ENCODE peak calls at places on chromosomes 7 and 10, in ten cellular contexts. R is IMR-90; T is cardiac muscle cell; U is endothelial cell of umbilical vein; C is spleen; B is CD8-positive, alpha-beta memory T cell; Y is HCT116; Z is tibial artery; M is transverse colon; L is colonic mucosa. A is an unnamed sample. For H3K4me1, the result is how much of the 10 kb centered on the place peaks cover.

GRCh38 chr7:136687693-136688322 is 180.6 kb upstream of the CHRM2 start:
- DNase-seq in R (peak), T (no peak), U (peak), C (no peak), B (no peak), Y (no peak), Z (no peak), M (no peak), L (no peak), A (no peak)

GRCh38 chr10:29735628-29736324 is 101.0 kb upstream of the SVIL start:
- DNase-seq in R (peak), T (peak), U (peak), C (peak), B (peak), Y (peak), Z (peak), M (peak), L (peak), A (peak)

GRCh38 chr10:99234739-99235468 is 748 bp downstream of the HPSE2 start:
- DNase-seq in R (peak), T (no peak), U (no peak), C (no peak), B (no peak), Y (no peak), Z (no peak), M (no peak), L (no peak), A (no peak)

GRCh38 chr7:102322202-102322715 is 34.0 kb downstream of the SPDYE6 start:
- DNase-seq in R (no peak), T (no peak), U (no peak), C (peak), B (no peak), Y (no peak), Z (no peak), M (no peak), L (peak), A (no peak)

GRCh38 chr7:617614-618538 is 98.2 kb upstream of the PDGFA start:
- DNase-seq in R (no peak), T (no peak), U (no peak), C (peak), B (no peak), Y (no peak), Z (no peak), M (peak), L (peak), A (peak)

GRCh38 chr10:23512355-23513058 is 73.6 kb downstream of the OTUD1 start:
- DNase-seq in R (peak), T (no peak), U (no peak), C (no peak), B (no peak), Y (peak), Z (no peak), M (no peak), L (no peak), A (no peak)

GRCh38 chr10:45652511-45652910 is 20.1 kb downstream of the ZFAND4 start:
- DNase-seq in R (no peak), T (no peak), U (no peak), C (no peak), B (no peak), Y (no peak), Z (no peak), M (no peak), L (no peak), A (no peak)

GRCh38 chr7:101058355-101058754 is 26.9 kb upstream of the TRIM56 start:
- DNase-seq in R (peak), T (peak), U (peak), C (peak), B (peak), Y (peak), Z (peak), M (peak), L (peak), A (peak)

GRCh38 chr10:59595584-59595983 is 114.1 kb downstream of the SLC16A9 start:
- DNase-seq in R (no peak), T (no peak), U (no peak), C (no peak), B (no peak), Y (no peak), Z (no peak), M (no peak), L (no peak), A (no peak)

DNA sequence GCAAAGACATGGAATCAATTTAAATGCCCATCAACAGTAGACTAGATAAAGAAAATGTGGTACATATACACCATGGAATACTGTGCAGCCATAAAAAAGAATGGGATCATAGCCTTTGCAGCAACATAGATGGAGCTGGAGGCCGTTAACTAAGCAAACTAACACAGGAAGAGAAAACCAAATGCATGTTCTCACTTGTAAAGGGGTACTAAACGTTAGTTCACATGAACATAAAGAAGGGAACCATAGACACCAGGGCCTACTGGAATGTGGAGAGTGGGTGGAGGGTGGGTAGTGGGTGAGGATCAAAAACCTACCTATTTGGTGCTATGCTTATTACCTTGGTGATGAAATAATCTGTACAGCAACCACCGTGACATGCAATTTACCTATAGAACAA is 78.4 kb upstream of the GSDME start:
- DNase-seq in R (no peak), T (no peak), U (no peak), C (no peak), B (no peak), Y (no peak), Z (no peak), M (no peak), L (no peak), A (no peak)
- H3K27ac ChIP-seq in R (no peak), T (no peak), U (no peak), C (peak), B (no peak), Y (no peak), Z (no peak), M (peak), L (peak), A (peak)

GRCh38 chr10:6053303-6053702 is 8.9 kb downstream of the IL2RA start:
- DNase-seq in R (no peak), T (no peak), U (no peak), C (no peak), B (no peak), Y (no peak), Z (no peak), M (no peak), L (no peak), A (no peak)

GRCh38 chr10:6054884-6055283 is 7.3 kb downstream of the IL2RA start:
- DNase-seq in R (no peak), T (no peak), U (no peak), C (no peak), B (no peak), Y (no peak), Z (no peak), M (no peak), L (peak), A (peak)

GRCh38 chr10:6053816-6054581 is 8.2 kb downstream of the IL2RA start:
- DNase-seq in R (no peak), T (no peak), U (no peak), C (peak), B (no peak), Y (no peak), Z (peak), M (peak), L (peak), A (peak)

GRCh38 chr10:6056411-6057135 is 5.6 kb downstream of the IL2RA start:
- DNase-seq in R (no peak), T (no peak), U (no peak), C (no peak), B (no peak), Y (no peak), Z (no peak), M (no peak), L (no peak), A (peak)

DNA sequence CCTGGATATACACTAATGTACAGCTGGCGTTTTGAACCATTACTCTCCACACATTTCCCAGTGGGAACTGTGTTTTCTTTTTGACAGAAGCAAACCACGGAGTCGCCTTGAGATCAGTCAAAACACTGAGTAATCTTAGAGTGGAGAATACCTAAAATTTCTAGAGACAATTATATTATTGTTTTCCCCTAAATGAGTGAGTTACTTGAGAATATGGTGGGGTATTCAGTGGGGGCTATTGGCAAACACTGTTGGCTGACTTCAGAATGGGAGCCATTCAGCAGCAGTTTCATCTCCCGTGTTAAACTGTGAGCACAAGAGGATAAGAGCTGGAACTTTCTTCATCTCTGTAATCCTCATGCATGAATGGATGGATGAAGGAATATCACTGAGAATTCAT is 6.2 kb downstream of the IL2RA start:
- DNase-seq in R (no peak), T (no peak), U (no peak), C (no peak), B (no peak), Y (no peak), Z (no peak), M (no peak), L (no peak), A (no peak)
- H3K4me1 ChIP-seq in R (under half), T (under half), U (under half), C (half or more), B (under half), Y (under half), Z (under half), M (under half), L (under half), A (under half)

GRCh38 chr7:55563596-55564325 is 8.5 kb downstream of the VOPP1 start:
- DNase-seq in R (no peak), T (no peak), U (no peak), C (no peak), B (no peak), Y (no peak), Z (no peak), M (no peak), L (no peak), A (no peak)
- H3K27ac ChIP-seq in R (no peak), T (no peak), U (no peak), C (no peak), B (no peak), Y (no peak), Z (no peak), M (no peak), L (no peak), A (no peak)

GRCh38 chr7:17230099-17230807 is 68.2 kb upstream of the AHR start:
- DNase-seq in R (no peak), T (no peak), U (no peak), C (no peak), B (no peak), Y (no peak), Z (no peak), M (no peak), L (no peak), A (no peak)
- H3K4me1 ChIP-seq in R (under half), T (under half), U (under half), C (under half), B (under half), Y (under half), Z (under half), M (under half), L (under half), A (under half)

GRCh38 chr10:73818402-73818801 is 7.0 kb upstream of the NDST2 start:
- DNase-seq in R (no peak), T (no peak), U (no peak), C (peak), B (no peak), Y (no peak), Z (no peak), M (no peak), L (no peak), A (peak)
- H3K27ac ChIP-seq in R (no peak), T (no peak), U (no peak), C (peak), B (no peak), Y (no peak), Z (peak), M (no peak), L (no peak), A (no peak)

GRCh38 chr7:47846117-47846836 is 102.0 kb downstream of the PKD1L1 start:
- DNase-seq in R (peak), T (no peak), U (peak), C (no peak), B (no peak), Y (peak), Z (no peak), M (no peak), L (no peak), A (no peak)

GRCh38 chr7:47839381-47839780 is 108.9 kb downstream of the PKD1L1 start:
- DNase-seq in R (no peak), T (no peak), U (no peak), C (no peak), B (no peak), Y (no peak), Z (no peak), M (no peak), L (no peak), A (no peak)

GRCh38 chr7:47843291-47843690 is 105.0 kb downstream of the PKD1L1 start:
- DNase-seq in R (no peak), T (no peak), U (no peak), C (no peak), B (no peak), Y (no peak), Z (no peak), M (no peak), L (no peak), A (no peak)

GRCh38 chr7:47847207-47847606 is 101.1 kb downstream of the PKD1L1 start:
- DNase-seq in R (no peak), T (no peak), U (no peak), C (no peak), B (no peak), Y (no peak), Z (no peak), M (no peak), L (no peak), A (no peak)

DNA sequence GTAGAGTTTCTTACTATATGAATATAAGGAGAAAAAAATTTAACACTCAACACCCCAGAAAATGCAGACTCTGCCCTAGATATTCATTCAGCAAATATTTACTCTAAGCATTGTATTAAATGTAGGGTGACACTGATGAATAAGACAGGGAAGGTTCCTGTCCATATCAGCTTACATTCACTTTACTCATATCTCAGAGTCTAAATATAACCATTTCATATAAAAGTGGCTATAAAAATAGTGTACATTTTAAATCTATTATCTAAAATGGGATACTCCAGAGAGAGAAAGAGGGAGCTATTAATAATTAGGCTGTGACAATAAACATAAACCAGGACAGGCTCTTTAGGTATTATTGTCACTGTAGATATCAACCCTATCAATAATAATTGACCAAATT is 104.0 kb downstream of the PKD1L1 start:
- DNase-seq in R (no peak), T (no peak), U (no peak), C (no peak), B (no peak), Y (no peak), Z (no peak), M (no peak), L (no peak), A (no peak)
- H3K4me1 ChIP-seq in R (under half), T (under half), U (under half), C (under half), B (under half), Y (under half), Z (under half), M (under half), L (under half), A (under half)

DNA sequence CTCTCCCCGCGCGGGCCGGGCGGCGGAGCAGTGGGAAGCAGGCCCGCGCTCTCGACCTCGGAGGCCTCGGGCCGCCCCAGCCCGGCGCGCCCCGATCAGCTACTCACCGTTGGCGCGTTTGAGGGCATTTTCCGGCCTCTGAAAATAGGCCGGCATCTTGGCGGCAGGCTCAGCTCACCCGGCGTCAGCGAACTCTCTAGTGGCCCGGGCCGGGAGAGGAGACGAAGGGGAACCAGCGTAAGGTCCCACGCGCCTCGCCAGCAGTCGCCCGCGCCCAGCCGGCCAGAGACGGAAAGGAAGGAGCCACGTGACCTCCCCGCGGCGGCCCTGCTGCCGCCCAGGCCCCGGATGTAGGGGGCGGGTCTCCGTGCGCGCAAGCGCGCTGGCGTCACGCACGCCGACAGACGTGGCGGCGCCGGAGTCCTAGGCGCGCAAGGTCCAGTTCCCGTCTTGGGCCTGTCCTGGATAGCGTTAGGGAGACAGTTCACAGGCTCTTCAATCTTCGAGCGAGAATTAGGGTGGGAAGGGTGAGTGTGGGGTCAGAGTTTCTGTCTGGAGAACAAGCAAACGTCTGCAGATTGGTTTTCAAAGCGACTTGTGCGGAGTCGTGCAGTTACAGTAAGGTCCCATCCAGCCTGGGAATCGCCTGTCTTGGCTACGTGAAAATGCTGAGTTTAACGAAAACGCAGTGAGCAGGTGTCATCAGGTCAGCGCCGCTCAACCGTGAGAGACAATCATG is at the start of gene EIF3A:
- DNase-seq in R (peak), T (peak), U (peak), C (peak), B (peak), Y (peak), Z (peak), M (peak), L (peak), A (peak)
- H3K27ac ChIP-seq in R (peak), T (peak), U (peak), C (peak), B (peak), Y (peak), Z (peak), M (peak), L (peak), A (peak)

GRCh38 chr10:28532223-28532508 is 752 bp upstream of the WAC start:
- DNase-seq in R (no peak), T (no peak), U (no peak), C (no peak), B (no peak), Y (no peak), Z (peak), M (no peak), L (peak), A (no peak)

GRCh38 chr10:28535846-28536245 is 2.9 kb downstream of the WAC start:
- DNase-seq in R (no peak), T (no peak), U (no peak), C (no peak), B (no peak), Y (no peak), Z (no peak), M (no peak), L (no peak), A (no peak)

GRCh38 chr10:28533315-28533564 is 322 bp downstream of the WAC start:
- DNase-seq in R (no peak), T (no peak), U (no peak), C (no peak), B (no peak), Y (no peak), Z (no peak), M (no peak), L (no peak), A (no peak)

GRCh38 chr10:28532509-28533314 is at the start of gene WAC:
- DNase-seq in R (peak), T (peak), U (peak), C (peak), B (peak), Y (peak), Z (peak), M (peak), L (peak), A (peak)

GRCh38 chr10:28533571-28534304 is 820 bp downstream of the WAC start:
- DNase-seq in R (peak), T (peak), U (peak), C (peak), B (peak), Y (no peak), Z (peak), M (peak), L (peak), A (peak)
- H3K4me1 ChIP-seq in R (under half), T (under half), U (under half), C (half or more), B (under half), Y (under half), Z (under half), M (under half), L (under half), A (under half)